ENCODE peak calls at places on chromosomes 3 and 15, in six cellular contexts. U is HCT116, S is HepG2, G is K562, R is H1, A is GM12878. N is an unnamed sample. For H3K4me1, the result is how much of the 10 kb centered on the place peaks cover.

GRCh38 chr3:65398953-65399352 is 639.8 kb downstream of the MAGI1 start:
- DNase-seq in U (no peak), S (no peak), G (no peak), R (no peak), A (no peak), N (peak)

GRCh38 chr3:107212709-107213664 is 164.3 kb upstream of the CCDC54 start:
- DNase-seq in U (no peak), S (no peak), G (no peak), R (no peak), A (no peak), N (no peak)

GRCh38 chr3:9976736-9977709 is 9.6 kb downstream of the EMC3 start:
- DNase-seq in U (peak), S (peak), G (peak), R (no peak), A (no peak), N (peak)

GRCh38 chr15:95468820-95469219 is 861.7 kb upstream of the NR2F2 start:
- DNase-seq in U (no peak), S (no peak), G (no peak), R (no peak), A (no peak), N (no peak)

GRCh38 chr3:184801241-184801640 is 10.7 kb upstream of the VPS8 start:
- DNase-seq in U (no peak), S (no peak), G (no peak), R (no peak), A (no peak), N (no peak)

GRCh38 chr15:68627476-68627875 is 48.7 kb downstream of the CORO2B start:
- DNase-seq in U (no peak), S (no peak), G (no peak), R (no peak), A (no peak), N (no peak)

GRCh38 chr15:84907731-84908130 is 23.3 kb downstream of the SLC28A1 start:
- DNase-seq in U (no peak), S (no peak), G (no peak), R (no peak), A (no peak), N (no peak)

GRCh38 chr3:81910244-81910852 is 148.9 kb upstream of the GBE1 start:
- DNase-seq in U (peak), S (peak), G (peak), R (no peak), A (peak), N (peak)

GRCh38 chr3:134665243-134665642 is 14.4 kb upstream of the KY start:
- DNase-seq in U (no peak), S (no peak), G (no peak), R (no peak), A (no peak), N (no peak)

GRCh38 chr15:59372352-59373211 is at the start of gene MYO1E:
- DNase-seq in U (peak), S (peak), G (no peak), R (peak), A (peak), N (peak)

GRCh38 chr3:143170676-143171075 is 51.1 kb downstream of the CHST2 start:
- DNase-seq in U (no peak), S (no peak), G (peak), R (no peak), A (no peak), N (peak)

GRCh38 chr3:197495999-197496745 is 59.6 kb downstream of the BDH1 start:
- DNase-seq in U (no peak), S (no peak), G (no peak), R (no peak), A (no peak), N (no peak)

GRCh38 chr3:102748646-102749045 is 313.8 kb downstream of the ZPLD1 start:
- DNase-seq in U (no peak), S (no peak), G (no peak), R (no peak), A (no peak), N (no peak)

GRCh38 chr15:44207643-44208042 is 12.6 kb upstream of the FRMD5 start:
- DNase-seq in U (no peak), S (no peak), G (no peak), R (no peak), A (no peak), N (peak)

GRCh38 chr3:190486908-190487607 is 26.8 kb upstream of the IL1RAP start:
- DNase-seq in U (no peak), S (no peak), G (no peak), R (no peak), A (no peak), N (no peak)

GRCh38 chr15:71295242-71296031 is 180.2 kb downstream of the THSD4 start:
- DNase-seq in U (peak), S (peak), G (no peak), R (no peak), A (no peak), N (peak)

GRCh38 chr3:79019137-79019923 is 748.5 kb downstream of the ROBO1 start:
- DNase-seq in U (no peak), S (peak), G (peak), R (peak), A (no peak), N (peak)

GRCh38 chr3:179260949-179261765 is 10.2 kb upstream of the KCNMB3 start:
- DNase-seq in U (no peak), S (peak), G (peak), R (peak), A (no peak), N (peak)

GRCh38 chr3:126465928-126466564 is 9.6 kb downstream of the ZXDC start:
- DNase-seq in U (no peak), S (no peak), G (no peak), R (no peak), A (no peak), N (no peak)

GRCh38 chr3:126466886-126467610 is 8.6 kb downstream of the ZXDC start:
- DNase-seq in U (no peak), S (no peak), G (no peak), R (no peak), A (no peak), N (no peak)

GRCh38 chr3:126467611-126467955 is 8.1 kb downstream of the ZXDC start:
- DNase-seq in U (no peak), S (no peak), G (no peak), R (no peak), A (no peak), N (no peak)

GRCh38 chr3:126469479-126469878 is 6.2 kb downstream of the ZXDC start:
- DNase-seq in U (no peak), S (no peak), G (no peak), R (no peak), A (no peak), N (no peak)

GRCh38 chr3:126468028-126468891 is 7.4 kb downstream of the ZXDC start:
- DNase-seq in U (no peak), S (no peak), G (no peak), R (no peak), A (no peak), N (no peak)
- TF ChIP-seq MAX in U (no peak), S (peak), G (no peak), R (no peak), A (no peak), N (no peak)

GRCh38 chr3:37943631-37944242 is 46.8 kb upstream of the VILL start:
- DNase-seq in U (no peak), S (no peak), G (no peak), R (peak), A (no peak), N (no peak)
- H3K4me1 ChIP-seq in U (half or more), S (half or more), G (under half), R (under half), A (under half), N (under half)

DNA sequence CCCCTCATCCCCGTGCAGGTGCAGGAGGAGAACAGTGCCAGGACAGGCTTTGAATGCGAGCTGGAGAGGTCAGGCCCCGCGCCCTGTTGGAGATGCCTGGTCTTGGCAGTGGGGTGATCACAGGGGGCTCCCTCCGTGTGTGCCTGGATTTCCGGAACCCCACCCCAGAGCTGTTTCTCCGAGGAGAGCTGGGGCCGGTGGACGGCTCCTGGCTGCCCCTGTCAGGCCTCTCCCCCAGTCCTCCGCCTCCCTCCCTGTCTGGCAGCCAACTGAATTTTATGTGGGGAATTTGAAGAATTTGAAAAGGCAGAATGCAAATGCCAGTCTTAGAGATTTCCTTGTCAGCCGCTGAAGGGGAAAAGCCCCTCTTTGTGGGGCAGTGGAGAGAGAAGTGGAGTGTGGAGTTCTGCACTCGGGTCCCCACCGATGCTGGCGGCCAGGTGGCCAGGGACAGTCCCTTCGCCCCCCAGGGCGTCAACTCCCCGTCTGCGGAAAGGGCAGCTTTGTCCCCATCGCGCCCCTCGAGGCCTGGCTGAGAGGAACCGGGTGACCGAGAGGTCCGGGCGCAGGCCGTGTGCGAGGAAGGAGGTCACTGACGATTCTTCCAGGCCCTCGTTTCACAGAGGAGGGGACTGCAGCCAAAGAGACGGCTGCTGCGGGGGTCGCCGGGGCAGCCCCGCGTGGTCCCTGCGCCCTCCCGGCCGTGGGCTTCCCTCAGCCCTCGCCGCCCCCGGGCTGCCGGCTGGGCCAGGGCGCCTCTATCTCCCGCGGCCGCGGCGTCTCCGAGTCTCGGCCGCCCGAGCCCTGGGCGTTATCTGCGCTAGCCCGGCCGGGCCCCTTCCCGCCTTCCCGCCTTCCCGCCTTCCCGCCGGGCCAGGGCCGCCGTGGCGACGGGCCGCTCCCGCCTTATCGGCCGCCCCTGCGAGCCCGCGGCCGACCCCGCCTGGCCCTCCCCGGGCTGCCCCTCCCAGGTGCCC is 56.0 kb upstream of the LCTL start:
- DNase-seq in U (no peak), S (no peak), G (peak), R (peak), A (no peak), N (no peak)
- TF ChIP-seq EZH2 in U (no peak), S (no peak), G (no peak), R (no peak), A (no peak), N (no peak)

GRCh38 chr15:56491110-56491722 is 26.3 kb upstream of the MNS1 start:
- DNase-seq in U (peak), S (peak), G (peak), R (peak), A (peak), N (peak)

GRCh38 chr15:56496635-56497034 is 31.7 kb upstream of the MNS1 start:
- DNase-seq in U (peak), S (peak), G (peak), R (no peak), A (peak), N (peak)

GRCh38 chr15:56495050-56495449 is 30.1 kb upstream of the MNS1 start:
- DNase-seq in U (no peak), S (no peak), G (no peak), R (no peak), A (no peak), N (no peak)

GRCh38 chr15:56490461-56490860 is 25.5 kb upstream of the MNS1 start:
- DNase-seq in U (no peak), S (peak), G (no peak), R (no peak), A (no peak), N (no peak)

DNA sequence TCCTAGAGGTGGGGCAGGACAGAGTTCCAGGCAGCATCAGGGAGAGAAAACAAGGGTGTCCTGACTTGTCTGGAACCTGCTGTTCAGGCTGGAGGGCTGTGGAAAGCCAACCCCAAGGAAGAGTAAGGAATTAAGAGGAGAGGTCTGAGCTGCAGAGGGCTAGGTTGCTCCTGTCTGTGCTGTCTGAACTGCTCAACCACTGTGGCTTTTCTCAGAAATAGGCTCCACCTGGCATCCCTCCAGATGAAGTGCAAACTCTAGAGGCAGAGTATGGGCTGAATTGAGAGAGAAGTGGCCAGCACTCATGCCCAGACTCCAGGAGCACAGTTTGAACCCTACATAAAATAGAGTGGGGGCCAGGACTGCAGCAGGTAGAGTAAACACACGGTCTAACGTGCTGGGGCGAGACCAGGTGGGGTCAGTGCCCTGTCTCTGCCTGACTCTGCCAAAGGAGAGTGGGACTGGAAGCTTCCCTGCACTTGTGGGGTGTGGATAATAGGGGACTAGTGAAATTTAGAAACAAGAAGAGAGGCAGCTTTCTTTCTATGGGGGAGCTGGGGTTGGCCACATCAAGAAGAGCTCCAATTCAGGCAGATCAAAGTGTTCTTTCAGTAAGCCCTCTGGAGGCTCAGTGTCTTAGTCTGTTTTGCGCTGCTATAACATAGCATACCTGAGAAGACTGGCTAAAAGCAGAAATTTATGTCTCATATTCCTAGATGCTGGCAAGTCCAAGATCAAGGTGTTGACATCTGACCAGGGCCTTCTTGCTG is 28.0 kb upstream of the MNS1 start:
- DNase-seq in U (no peak), S (no peak), G (peak), R (no peak), A (no peak), N (no peak)
- TF ChIP-seq MAX in U (no peak), S (no peak), G (no peak), R (no peak), A (no peak), N (no peak)

GRCh38 chr15:78455749-78456148 is 17.7 kb downstream of the IREB2 start:
- DNase-seq in U (no peak), S (no peak), G (peak), R (no peak), A (no peak), N (no peak)

GRCh38 chr15:78454992-78455391 is 17.0 kb downstream of the IREB2 start:
- DNase-seq in U (no peak), S (no peak), G (no peak), R (no peak), A (peak), N (no peak)

GRCh38 chr15:78452485-78452884 is 14.5 kb downstream of the IREB2 start:
- DNase-seq in U (no peak), S (no peak), G (no peak), R (no peak), A (no peak), N (no peak)

GRCh38 chr15:78456391-78456790 is 18.4 kb downstream of the IREB2 start:
- DNase-seq in U (no peak), S (no peak), G (no peak), R (no peak), A (no peak), N (no peak)

GRCh38 chr15:78453447-78453846 is 15.4 kb downstream of the IREB2 start:
- DNase-seq in U (no peak), S (no peak), G (no peak), R (no peak), A (no peak), N (no peak)
- H3K4me1 ChIP-seq in U (under half), S (half or more), G (under half), R (under half), A (under half), N (under half)

DNA sequence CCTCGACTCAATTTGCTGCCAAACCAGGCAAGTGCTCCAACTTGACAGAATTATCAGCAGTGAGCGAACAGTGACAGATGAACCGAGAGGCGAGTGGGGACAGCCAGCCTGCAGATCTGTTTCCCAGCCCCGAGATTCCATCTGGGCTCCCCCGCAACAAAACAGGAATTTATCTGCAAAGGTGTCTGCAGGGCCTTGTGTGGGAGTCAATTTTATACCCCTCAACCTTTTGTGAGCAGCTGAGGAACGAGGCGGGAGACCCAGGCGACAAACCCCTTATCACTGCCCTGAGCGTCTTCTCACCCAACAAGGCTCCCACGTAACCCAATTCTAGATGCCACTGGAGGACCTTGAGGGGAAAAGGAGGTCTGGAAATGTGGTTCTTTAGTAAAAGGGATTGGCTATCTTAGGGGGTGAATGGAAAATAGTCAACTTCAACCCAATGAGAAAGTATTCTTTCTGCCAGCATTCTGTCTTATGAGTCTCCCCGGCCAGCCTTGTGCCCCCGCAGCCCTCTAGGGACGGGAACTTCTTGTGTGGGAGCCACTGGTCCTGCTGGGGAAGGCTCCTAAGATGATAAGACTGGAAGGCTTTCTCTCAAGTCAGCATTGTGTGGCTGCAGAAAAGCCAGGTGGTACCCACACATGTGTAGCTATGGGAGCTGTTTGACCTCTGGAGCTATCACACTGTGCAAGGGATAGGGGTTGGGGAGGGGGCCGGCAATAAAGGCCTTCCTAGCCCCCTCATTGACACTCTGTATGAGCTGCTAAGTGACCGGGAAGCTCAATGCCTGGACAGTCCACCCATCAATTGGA is 527.9 kb downstream of the SHQ1 start:
- DNase-seq in U (no peak), S (no peak), G (peak), R (no peak), A (no peak), N (no peak)
- TF ChIP-seq EZH2 in U (no peak), S (no peak), G (no peak), R (no peak), A (no peak), N (no peak)

GRCh38 chr3:138197545-138197944 is 10.4 kb downstream of the ARMC8 start:
- DNase-seq in U (no peak), S (no peak), G (peak), R (no peak), A (no peak), N (no peak)
- TF ChIP-seq MAX in U (no peak), S (no peak), G (no peak), R (no peak), A (no peak), N (no peak)

DNA sequence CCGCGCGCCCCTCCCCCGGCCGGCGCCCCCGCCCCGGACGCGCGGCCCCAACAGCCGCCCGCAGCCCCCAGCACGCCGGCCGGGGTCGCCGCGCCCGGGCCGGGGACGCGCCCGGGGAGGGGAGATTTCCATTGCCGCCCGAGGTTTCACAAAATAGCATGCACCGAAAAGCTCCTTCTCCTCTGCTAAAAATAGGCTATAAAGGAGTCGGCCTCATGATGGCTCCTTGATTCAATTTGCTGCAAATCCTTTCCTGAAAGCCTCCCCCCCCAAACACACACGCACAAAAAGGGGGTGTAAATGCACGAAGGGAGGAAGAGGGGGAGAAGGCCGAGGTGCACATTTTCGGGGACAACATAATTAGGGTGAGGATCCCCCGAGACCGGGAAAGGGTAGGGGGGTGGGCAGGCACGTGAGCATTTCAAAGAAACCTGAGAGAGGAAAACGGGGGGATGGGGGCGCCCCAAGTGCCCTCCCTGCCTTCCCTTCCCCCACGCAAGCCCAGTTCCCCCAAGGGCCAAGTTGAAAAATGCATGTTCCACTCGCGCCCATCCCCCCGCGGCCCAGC is 725 bp downstream of the TBL1XR1 start:
- DNase-seq in U (no peak), S (no peak), G (peak), R (peak), A (no peak), N (peak)
- H3K4me1 ChIP-seq in U (under half), S (under half), G (under half), R (under half), A (under half), N (under half)

N was measured in endothelial cell of umbilical vein.